ENCODE peak calls at places on chromosomes 6 and 20, in ten cellular contexts. J, H, L, O, B, W, V, X, U and Q are unnamed samples.

GRCh38 chr6:105603779-105604592 is 201.1 kb upstream of the PREP start:
- DNase-seq in X (no peak), W (no peak), B (no peak), J (no peak), O (no peak), U (peak; percentile 76), V (no peak), H (no peak), L (no peak), Q (peak; percentile 54)

GRCh38 chr6:144352310-144352709 is 67.2 kb downstream of the UTRN start:
- DNase-seq in W (no peak), X (no peak), U (no peak), H (no peak), B (no peak), V (no peak), O (no peak), J (no peak), L (no peak), Q (no peak)

GRCh38 chr6:33126101-33126714 is 50.4 kb downstream of the HLA-DPB1 start:
- DNase-seq in X (peak; percentile 79), W (peak; percentile 25), J (peak; percentile 62), H (peak; percentile 45), O (peak; percentile 94), B (peak; percentile 67), V (peak; percentile 86), L (peak; percentile 35), U (peak; percentile 12), Q (peak; percentile 81)

GRCh38 chr20:36093025-36093803 is 61.3 kb upstream of the EPB41L1 start:
- DNase-seq in J (peak; percentile 52), B (no peak), U (no peak), X (no peak), O (no peak), L (no peak), W (peak; percentile 54), H (peak; percentile 24), V (peak; percentile 41), Q (peak; percentile 64)

GRCh38 chr6:1792989-1793388 is 183.3 kb downstream of the FOXC1 start:
- DNase-seq in H (no peak), O (peak; percentile 73), V (peak; percentile 42), W (peak; percentile 12), L (peak; percentile 26), B (peak; percentile 22), U (peak; percentile 10), X (peak; percentile 58), J (peak; percentile 67), Q (peak; percentile 48)

GRCh38 chr20:1177680-1178079 is 7.1 kb downstream of the TMEM74B start:
- DNase-seq in V (peak; percentile 46), H (no peak), L (peak; percentile 21), O (peak; percentile 77), B (no peak), W (peak; percentile 24), J (peak; percentile 39), U (peak; percentile 3), X (peak; percentile 61), Q (peak; percentile 15)

GRCh38 chr6:31558631-31559500 is 11.5 kb downstream of the NFKBIL1 start:
- DNase-seq in B (no peak), H (peak; percentile 46), J (no peak), U (no peak), O (no peak), V (no peak), X (peak; percentile 83), W (no peak), L (no peak), Q (peak; percentile 44)

GRCh38 chr6:74319292-74319691 is 623.3 kb downstream of the CD109 start:
- DNase-seq in O (peak; percentile 14), W (no peak), L (no peak), B (no peak), J (no peak), H (no peak), V (peak; percentile 2), U (no peak), X (no peak), Q (no peak)

GRCh38 chr20:24664266-24664986 is 195.0 kb downstream of the SYNDIG1 start:
- DNase-seq in U (no peak), B (no peak), J (peak; percentile 56), W (peak; percentile 31), O (no peak), L (no peak), X (no peak), H (no peak), V (no peak), Q (no peak)

GRCh38 chr6:49524541-49524940 is 24.8 kb downstream of the GLYATL3 start:
- DNase-seq in H (no peak), J (no peak), O (no peak), X (no peak), U (no peak), V (no peak), B (no peak), L (no peak), W (no peak), Q (no peak)

GRCh38 chr6:46023216-46023915 is 7.7 kb upstream of the CLIC5 start:
- DNase-seq in W (no peak), U (no peak), V (no peak), O (no peak), L (no peak), X (no peak), H (no peak), B (no peak), J (no peak), Q (peak; percentile 13)

GRCh38 chr20:62228982-62229545 is 9.0 kb upstream of the HRH3 start:
- DNase-seq in X (no peak), J (no peak), V (no peak), U (no peak), W (no peak), H (no peak), O (no peak), L (no peak), B (no peak), Q (no peak)

GRCh38 chr20:43322851-43323250 is 133.1 kb upstream of the PTPRT start:
- DNase-seq in X (peak; percentile 16), U (peak; percentile 1), W (no peak), B (no peak), J (no peak), O (no peak), L (no peak), H (no peak), V (no peak), Q (peak; percentile 27)

GRCh38 chr20:31593221-31594001 is 11.7 kb upstream of the ID1 start:
- DNase-seq in V (no peak), L (peak; percentile 98), W (peak; percentile 100), U (peak; percentile 89), B (no peak), X (peak; percentile 61), J (peak; percentile 99), O (no peak), H (peak; percentile 25), Q (peak; percentile 97)

DNA sequence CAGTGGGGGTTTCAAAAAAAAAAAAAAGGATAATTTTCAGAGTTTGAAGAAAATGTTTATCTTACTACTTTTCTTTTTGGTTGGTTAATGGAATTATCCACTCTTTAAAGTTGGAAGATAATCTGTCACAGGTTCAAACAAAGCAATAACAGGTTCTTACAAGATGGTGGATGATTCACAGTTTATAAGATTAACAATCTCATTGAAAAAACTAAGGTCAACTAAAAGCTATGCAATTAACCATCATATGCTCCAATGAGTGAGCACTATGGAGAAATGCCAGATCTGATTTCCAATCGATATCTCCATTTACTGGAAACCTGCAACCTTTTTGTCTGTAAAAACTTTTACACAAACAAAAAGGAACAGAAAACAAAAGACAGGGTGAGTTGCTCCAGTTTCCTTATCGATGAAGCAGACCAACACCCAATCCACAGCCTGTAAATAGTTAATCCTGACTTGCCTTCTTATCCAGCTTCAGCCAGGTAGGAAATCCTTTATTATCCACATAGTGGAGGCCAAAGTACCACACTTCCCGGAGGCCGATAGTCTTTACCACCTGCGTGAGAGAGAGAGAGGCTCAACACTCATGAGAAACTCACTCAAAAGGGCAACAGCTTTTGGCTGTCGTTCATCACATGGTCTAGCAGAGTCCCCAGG is 32.4 kb downstream of the EZR start:
- DNase-seq in B (no peak), H (no peak), W (no peak), L (no peak), J (no peak), U (no peak), O (no peak), V (no peak), X (no peak), Q (no peak)
- H4K20me1 ChIP-seq in B (peaks cover 3% of the 10 kb centered on the region), H (no peaks in the 10 kb centered on the region), W (peaks cover 98% of the 10 kb centered on the region), L (peaks cover 79% of the 10 kb centered on the region), J (peaks cover 44% of the 10 kb centered on the region), U (peaks cover 12% of the 10 kb centered on the region), O (peaks cover 65% of the 10 kb centered on the region), V (peaks cover 4% of the 10 kb centered on the region), X (peaks cover 4% of the 10 kb centered on the region), Q (no peaks in the 10 kb centered on the region)

GRCh38 chr6:3272911-3273547 is 14.3 kb downstream of the PSMG4 start:
- DNase-seq in L (no peak), V (no peak), O (no peak), J (no peak), H (no peak), W (no peak), B (no peak), X (no peak), U (no peak), Q (no peak)

GRCh38 chr6:3273707-3274521 is 15.2 kb downstream of the PSMG4 start:
- DNase-seq in J (no peak), B (no peak), O (no peak), V (no peak), W (no peak), X (no peak), H (no peak), L (no peak), U (no peak), Q (no peak)

GRCh38 chr6:3269412-3269975 is 10.7 kb downstream of the PSMG4 start:
- DNase-seq in U (no peak), J (no peak), B (no peak), X (no peak), O (no peak), W (no peak), L (no peak), H (no peak), V (no peak), Q (no peak)

GRCh38 chr6:3270258-3270657 is 11.5 kb downstream of the PSMG4 start:
- DNase-seq in L (no peak), H (no peak), U (no peak), X (no peak), O (no peak), B (no peak), W (no peak), V (no peak), J (no peak), Q (no peak)

GRCh38 chr6:3271756-3272155 is 13.0 kb downstream of the PSMG4 start:
- DNase-seq in O (no peak), J (no peak), L (no peak), U (no peak), W (no peak), H (no peak), X (no peak), V (no peak), B (no peak), Q (no peak)
- H4K20me1 ChIP-seq in O (peaks cover 29% of the 10 kb centered on the region), J (no peaks in the 10 kb centered on the region), L (no peaks in the 10 kb centered on the region), U (no peaks in the 10 kb centered on the region), W (no peaks in the 10 kb centered on the region), H (no peaks in the 10 kb centered on the region), X (peaks cover 5% of the 10 kb centered on the region), V (peaks cover 19% of the 10 kb centered on the region), B (no peaks in the 10 kb centered on the region), Q (no peaks in the 10 kb centered on the region)

GRCh38 chr20:50514750-50515149 is 4.6 kb downstream of the PTPN1 start:
- DNase-seq in L (no peak), J (no peak), U (no peak), W (no peak), H (no peak), B (no peak), O (no peak), V (no peak), X (no peak), Q (no peak)
- H4K20me1 ChIP-seq in L (peaks cover 8% of the 10 kb centered on the region), J (peaks cover 51% of the 10 kb centered on the region), U (peaks cover 63% of the 10 kb centered on the region), W (peaks cover 18% of the 10 kb centered on the region), H (no peaks in the 10 kb centered on the region), B (peaks cover 6% of the 10 kb centered on the region), O (peaks cover 38% of the 10 kb centered on the region), V (peaks cover 82% of the 10 kb centered on the region), X (peaks cover 10% of the 10 kb centered on the region), Q (no peaks in the 10 kb centered on the region)

GRCh38 chr20:57663241-57663640 is 43.0 kb upstream of the ZBP1 start:
- DNase-seq in V (no peak), H (no peak), O (no peak), B (no peak), J (no peak), X (no peak), L (no peak), W (no peak), U (no peak), Q (no peak)
- H4K20me1 ChIP-seq in V (no peaks in the 10 kb centered on the region), H (no peaks in the 10 kb centered on the region), O (peaks cover 19% of the 10 kb centered on the region), B (no peaks in the 10 kb centered on the region), J (peaks cover 19% of the 10 kb centered on the region), X (peaks cover 5% of the 10 kb centered on the region), L (no peaks in the 10 kb centered on the region), W (peaks cover 94% of the 10 kb centered on the region), U (peaks cover 48% of the 10 kb centered on the region), Q (no peaks in the 10 kb centered on the region)